ENCODE peak calls at places on chromosomes 2 and 18, in ten cellular contexts. J is body of pancreas, I is transverse colon, K is Peyer's patch, L is upper lobe of left lung, M is A549, G is endothelial cell of umbilical vein, U is IMR-90, Z is right lobe of liver, X is GM12892. Q is an unnamed sample.

GRCh38 chr2:142286618-142287017 is 155.8 kb upstream of the LRP1B start:
- DNase-seq in J (peak; percentile 21), I (no peak), K (no peak), L (no peak), M (peak; percentile 42), G (no peak), U (no peak), Z (no peak), X (no peak), Q (no peak)

GRCh38 chr2:11617527-11617926 is 52.5 kb downstream of the NTSR2 start:
- DNase-seq in J (no peak), I (no peak), K (no peak), L (no peak), M (no peak), G (no peak), U (no peak), Z (no peak), X (no peak), Q (no peak)

GRCh38 chr2:96616128-96616527 is 22.0 kb downstream of the KANSL3 start:
- DNase-seq in J (no peak), I (no peak), K (no peak), L (no peak), M (no peak), G (no peak), U (no peak), Z (no peak), X (no peak), Q (no peak)

GRCh38 chr2:23135481-23136100 is 249.4 kb upstream of the KLHL29 start:
- DNase-seq in J (peak; percentile 6), I (no peak), K (no peak), L (no peak), M (no peak), G (no peak), U (no peak), Z (no peak), X (no peak), Q (no peak)

GRCh38 chr2:17857016-17857415 is 21.5 kb upstream of the KCNS3 start:
- DNase-seq in J (no peak), I (no peak), K (no peak), L (no peak), M (peak; percentile 14), G (no peak), U (peak; percentile 18), Z (no peak), X (no peak), Q (no peak)

GRCh38 chr2:60818272-60818671 is 62.2 kb downstream of the PAPOLG start:
- DNase-seq in J (no peak), I (no peak), K (peak; percentile 53), L (no peak), M (peak; percentile 12), G (peak; percentile 37), U (peak; percentile 4), Z (no peak), X (no peak), Q (no peak)

GRCh38 chr2:100606740-100607343 is 44.0 kb downstream of the PDCL3 start:
- DNase-seq in J (peak; percentile 17), I (peak; percentile 20), K (no peak), L (no peak), M (peak; percentile 61), G (peak; percentile 47), U (peak; percentile 46), Z (no peak), X (no peak), Q (no peak)

GRCh38 chr2:137888845-137889244 is 75.4 kb upstream of the HNMT start:
- DNase-seq in J (peak; percentile 37), I (peak; percentile 29), K (no peak), L (peak; percentile 27), M (peak; percentile 61), G (peak; percentile 31), U (no peak), Z (peak; percentile 65), X (no peak), Q (no peak)

GRCh38 chr2:72144746-72145657 is 2.7 kb downstream of the CYP26B1 start:
- DNase-seq in J (peak; percentile 35), I (no peak), K (peak; percentile 15), L (peak; percentile 89), M (peak; percentile 88), G (peak; percentile 14), U (no peak), Z (peak; percentile 72), X (no peak), Q (peak; percentile 41)

GRCh38 chr18:57589162-57589561 is 2.7 kb upstream of the FECH start:
- DNase-seq in J (no peak), I (no peak), K (no peak), L (no peak), M (no peak), G (no peak), U (no peak), Z (no peak), X (no peak), Q (no peak)

GRCh38 chr2:113075030-113075429 is 7.3 kb downstream of the IL1F10 start:
- DNase-seq in J (no peak), I (no peak), K (no peak), L (peak; percentile 42), M (no peak), G (no peak), U (no peak), Z (no peak), X (no peak), Q (no peak)

GRCh38 chr2:127157651-127158460 is 50.9 kb upstream of the BIN1 start:
- DNase-seq in J (no peak), I (no peak), K (no peak), L (no peak), M (no peak), G (no peak), U (no peak), Z (no peak), X (no peak), Q (no peak)

GRCh38 chr2:218060122-218060521 is 8.9 kb upstream of the RUFY4 start:
- DNase-seq in J (no peak), I (no peak), K (no peak), L (no peak), M (no peak), G (no peak), U (no peak), Z (no peak), X (no peak), Q (no peak)

GRCh38 chr2:127566576-127566975 is 31.1 kb downstream of the MYO7B start:
- DNase-seq in J (no peak), I (no peak), K (no peak), L (peak; percentile 30), M (no peak), G (no peak), U (no peak), Z (peak; percentile 33), X (no peak), Q (no peak)

GRCh38 chr2:85695691-85696668 is 1.8 kb downstream of the GNLY start:
- DNase-seq in J (no peak), I (no peak), K (no peak), L (peak; percentile 50), M (no peak), G (no peak), U (no peak), Z (no peak), X (no peak), Q (no peak)

GRCh38 chr2:199471443-199472057 is 13.8 kb upstream of the SATB2 start:
- DNase-seq in J (peak; percentile 73), I (peak; percentile 83), K (no peak), L (peak; percentile 93), M (peak; percentile 71), G (peak; percentile 36), U (peak; percentile 45), Z (peak; percentile 76), X (no peak), Q (peak; percentile 54)

GRCh38 chr2:153068915-153069314 is 350.5 kb downstream of the ARL6IP6 start:
- DNase-seq in J (no peak), I (no peak), K (no peak), L (no peak), M (no peak), G (no peak), U (no peak), Z (no peak), X (no peak), Q (no peak)

GRCh38 chr2:108288534-108289106 is at the start of gene SULT1C2:
- DNase-seq in J (peak; percentile 51), I (no peak), K (no peak), L (no peak), M (peak; percentile 23), G (no peak), U (peak; percentile 12), Z (no peak), X (no peak), Q (peak; percentile 40)

GRCh38 chr18:42275138-42275535 is 320.1 kb downstream of the PIK3C3 start:
- DNase-seq in J (no peak), I (no peak), K (no peak), L (no peak), M (no peak), G (no peak), U (no peak), Z (no peak), X (no peak), Q (no peak)
- TF ChIP-seq POLR2A in J (no peak), I (no peak), K (no peak), L (no peak), M (no peak), G (no peak), U (no peak), Z (no peak), X (no peak), Q (no peak)

GRCh38 chr2:74421248-74421870 is at the start of the genes C2orf81 and WDR54:
- DNase-seq in J (peak; percentile 89), I (peak; percentile 91), K (peak; percentile 92), L (peak; percentile 99), M (peak; percentile 93), G (peak; percentile 86), U (peak; percentile 82), Z (peak; percentile 76), X (peak; percentile 94), Q (peak; percentile 90)
- TF ChIP-seq POLR2A in J (no peak), I (peak; percentile 43), K (no peak), L (no peak), M (peak; percentile 86), G (no peak), U (peak; percentile 61), Z (peak; percentile 29), X (peak; percentile 93), Q (no peak)

GRCh38 chr2:120252207-120253020 is at the start of gene RALB:
- DNase-seq in J (peak; percentile 99), I (peak; percentile 100), K (peak; percentile 99), L (peak; percentile 99), M (peak; percentile 96), G (peak; percentile 100), U (peak; percentile 97), Z (peak; percentile 100), X (peak; percentile 99), Q (peak; percentile 100)
- TF ChIP-seq POLR2A in J (peak; percentile 32), I (peak; percentile 91), K (peak; percentile 72), L (no peak), M (peak; percentile 56), G (peak; percentile 70), U (peak; percentile 54), Z (peak; percentile 76), X (peak; percentile 51), Q (no peak)

DNA sequence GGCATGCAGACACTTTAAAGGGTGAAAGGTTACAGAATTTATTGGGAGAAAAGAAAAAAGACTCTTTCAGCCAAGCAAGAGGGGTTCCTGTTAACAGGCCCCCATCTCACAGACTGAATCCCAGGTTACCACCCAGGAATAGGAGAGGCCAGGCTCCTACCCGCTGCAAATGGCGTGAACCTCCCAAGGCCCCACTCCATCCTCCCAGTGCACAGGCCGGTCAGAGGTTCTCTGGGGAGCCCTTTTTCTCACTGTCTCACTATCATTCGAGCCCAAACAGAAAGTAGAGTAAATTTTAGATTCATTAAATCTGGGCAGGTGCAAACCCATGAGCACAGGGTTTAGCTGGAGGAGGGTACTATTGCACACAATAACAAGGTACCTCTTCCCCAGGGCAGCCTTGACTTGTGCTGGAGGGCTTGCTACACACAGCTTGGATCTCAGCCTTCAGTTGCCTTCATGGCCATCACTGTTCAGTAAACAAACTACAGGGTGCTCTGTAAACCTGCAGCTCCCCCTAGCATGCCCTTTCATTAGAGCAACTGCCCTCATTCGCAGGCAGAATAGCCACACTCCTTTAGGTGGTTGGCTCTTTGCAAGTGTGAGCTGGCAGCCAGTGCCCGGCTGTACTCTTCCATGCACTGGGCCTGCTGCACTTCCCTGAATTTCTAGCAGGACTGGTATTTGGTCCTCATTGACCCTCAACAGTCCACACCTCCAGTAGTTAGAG is 7.3 kb upstream of the PLEK start:
- DNase-seq in J (peak; percentile 61), I (peak; percentile 33), K (peak; percentile 32), L (no peak), M (peak; percentile 67), G (peak; percentile 57), U (peak; percentile 58), Z (peak; percentile 50), X (peak; percentile 17), Q (peak; percentile 41)
- TF ChIP-seq POLR2A in J (no peak), I (no peak), K (no peak), L (no peak), M (no peak), G (no peak), U (no peak), Z (no peak), X (no peak), Q (no peak)

Q was measured in heart left ventricle.